ENCODE peak calls at places on chromosomes 12 and 14, in eight cellular contexts. R is GM12865, W is bronchial epithelial cell, G is SK-N-SH, O is PC-3, C is kidney, I is PC-9, D is upper lobe of right lung. M is an unnamed sample.

GRCh38 chr12:19894049-19894448 is 454.8 kb downstream of the AEBP2 start:
- DNase-seq in R (peak; percentile 38), W (peak; percentile 35), G (no peak), O (peak; percentile 6), C (no peak), I (no peak), D (no peak), M (no peak)

GRCh38 chr14:27025648-27026047 is 427.8 kb upstream of the NOVA1 start:
- DNase-seq in R (no peak), W (no peak), G (no peak), O (no peak), C (no peak), I (no peak), D (no peak), M (no peak)

GRCh38 chr12:124592481-124593160 is 25.2 kb upstream of the NCOR2 start:
- DNase-seq in R (no peak), W (no peak), G (no peak), O (no peak), C (peak; percentile 66), I (no peak), D (no peak), M (no peak)

GRCh38 chr14:96588410-96589249 is 86.4 kb downstream of the PAPOLA start:
- DNase-seq in R (no peak), W (no peak), G (no peak), O (no peak), C (no peak), I (no peak), D (peak; percentile 25), M (no peak)

GRCh38 chr14:49598182-49598478 is 610 bp upstream of the LRR1 start:
- DNase-seq in R (no peak), W (no peak), G (peak; percentile 56), O (no peak), C (no peak), I (no peak), D (no peak), M (no peak)

GRCh38 chr12:114799574-114800487 is 115.9 kb upstream of the TBX3 start:
- DNase-seq in R (no peak), W (no peak), G (no peak), O (no peak), C (peak; percentile 86), I (no peak), D (peak; percentile 68), M (no peak)

GRCh38 chr12:84637926-84638325 is 274.7 kb downstream of the SLC6A15 start:
- DNase-seq in R (no peak), W (no peak), G (no peak), O (no peak), C (no peak), I (no peak), D (no peak), M (no peak)

GRCh38 chr12:49294804-49295086 is 202 bp upstream of the PRPH start:
- DNase-seq in R (no peak), W (no peak), G (peak; percentile 23), O (no peak), C (no peak), I (no peak), D (no peak), M (no peak)

GRCh38 chr12:45214739-45215418 is 1.0 kb upstream of the ANO6 start:
- DNase-seq in R (peak; percentile 43), W (peak; percentile 20), G (no peak), O (no peak), C (no peak), I (no peak), D (no peak), M (no peak)

GRCh38 chr12:12081836-12082497 is 11.2 kb downstream of the BCL2L14 start:
- DNase-seq in R (peak; percentile 48), W (peak; percentile 25), G (peak; percentile 67), O (peak; percentile 52), C (no peak), I (peak; percentile 40), D (no peak), M (no peak)

GRCh38 chr12:106942775-106943174 is 12.9 kb upstream of the TMEM263 start:
- DNase-seq in R (no peak), W (no peak), G (no peak), O (no peak), C (no peak), I (no peak), D (no peak), M (no peak)

GRCh38 chr14:105030836-105031396 is 10.0 kb upstream of the CDCA4 start:
- DNase-seq in R (no peak), W (no peak), G (no peak), O (no peak), C (no peak), I (no peak), D (no peak), M (peak; percentile 28)

GRCh38 chr12:84763112-84763511 is 149.5 kb downstream of the SLC6A15 start:
- DNase-seq in R (no peak), W (no peak), G (no peak), O (no peak), C (no peak), I (no peak), D (no peak), M (no peak)

GRCh38 chr12:8912910-8913309 is 1.4 kb upstream of the PHC1 start:
- DNase-seq in R (peak; percentile 26), W (peak; percentile 62), G (peak; percentile 41), O (peak; percentile 56), C (no peak), I (peak; percentile 87), D (no peak), M (no peak)

GRCh38 chr12:124464062-124464461 is 103.3 kb downstream of the NCOR2 start:
- DNase-seq in R (no peak), W (no peak), G (no peak), O (no peak), C (peak; percentile 80), I (no peak), D (no peak), M (peak; percentile 50)

GRCh38 chr14:36028218-36028617 is 148.3 kb downstream of the PTCSC3 start:
- DNase-seq in R (peak; percentile 44), W (no peak), G (no peak), O (peak; percentile 28), C (no peak), I (no peak), D (no peak), M (no peak)

GRCh38 chr12:53241623-53242412 is 9.8 kb upstream of the RARG start:
- DNase-seq in R (no peak), W (no peak), G (no peak), O (no peak), C (no peak), I (no peak), D (no peak), M (no peak)

GRCh38 chr12:12803186-12803585 is 10.0 kb upstream of the DDX47 start:
- DNase-seq in R (peak; percentile 81), W (peak; percentile 99), G (peak; percentile 27), O (peak; percentile 95), C (peak; percentile 93), I (peak; percentile 100), D (peak; percentile 81), M (no peak)

GRCh38 chr14:68507544-68508081 is 285.3 kb downstream of the ZFP36L1 start:
- DNase-seq in R (no peak), W (no peak), G (no peak), O (no peak), C (no peak), I (no peak), D (no peak), M (no peak)

DNA sequence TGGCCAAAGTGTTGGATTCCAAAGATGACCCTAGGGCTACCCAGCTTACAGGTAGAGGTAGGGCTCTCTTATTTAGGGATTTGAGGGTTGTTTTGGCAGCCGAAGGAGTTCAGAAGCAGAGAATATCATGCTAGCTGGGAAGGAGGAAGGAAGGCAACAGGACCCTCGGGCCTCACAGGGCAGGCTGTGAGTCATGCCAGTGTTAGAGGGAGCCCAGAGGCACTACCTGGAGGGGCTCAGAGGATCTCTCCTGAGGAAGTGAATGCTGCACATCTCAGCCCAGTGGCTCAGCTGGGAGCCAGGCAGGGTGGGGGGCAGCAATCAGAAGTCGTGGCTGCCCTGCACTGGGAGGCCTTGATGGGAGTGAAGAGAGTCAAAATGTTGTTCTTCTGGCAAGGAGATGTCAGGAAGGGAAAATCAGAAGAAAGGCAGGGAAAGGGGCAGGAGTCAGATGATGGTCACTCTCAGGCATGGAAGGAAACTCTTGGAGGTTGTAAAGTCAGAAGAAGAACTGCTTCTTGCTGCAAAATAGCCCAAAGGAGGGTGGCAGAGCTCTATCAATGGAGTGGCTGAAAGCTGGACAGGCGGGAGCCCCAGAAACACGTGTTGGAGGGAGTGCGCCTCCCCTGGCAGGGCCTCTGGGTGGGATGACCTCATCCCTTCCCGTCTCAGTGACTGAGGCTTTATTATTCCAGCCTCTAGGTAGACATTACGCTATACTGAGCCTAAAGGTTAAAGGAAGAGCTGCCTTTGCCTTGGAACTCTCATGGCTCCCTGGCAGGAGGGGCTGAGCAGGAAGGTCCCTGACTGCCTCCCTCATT is 141.3 kb downstream of the SMOC1 start:
- DNase-seq in R (no peak), W (no peak), G (no peak), O (no peak), C (no peak), I (no peak), D (no peak), M (no peak)
- TF ChIP-seq CTCF in R (no peak), W (no peak), G (no peak), O (no peak), C (no peak), I (no peak), D (no peak), M (no peak)

GRCh38 chr14:23360496-23360895 is 4.5 kb downstream of the EFS start:
- DNase-seq in R (no peak), W (no peak), G (peak; percentile 63), O (no peak), C (no peak), I (no peak), D (no peak), M (no peak)
- TF ChIP-seq CTCF in R (no peak), W (peak; percentile 18), G (no peak), O (peak; percentile 32), C (no peak), I (no peak), D (no peak), M (peak; percentile 31)

DNA sequence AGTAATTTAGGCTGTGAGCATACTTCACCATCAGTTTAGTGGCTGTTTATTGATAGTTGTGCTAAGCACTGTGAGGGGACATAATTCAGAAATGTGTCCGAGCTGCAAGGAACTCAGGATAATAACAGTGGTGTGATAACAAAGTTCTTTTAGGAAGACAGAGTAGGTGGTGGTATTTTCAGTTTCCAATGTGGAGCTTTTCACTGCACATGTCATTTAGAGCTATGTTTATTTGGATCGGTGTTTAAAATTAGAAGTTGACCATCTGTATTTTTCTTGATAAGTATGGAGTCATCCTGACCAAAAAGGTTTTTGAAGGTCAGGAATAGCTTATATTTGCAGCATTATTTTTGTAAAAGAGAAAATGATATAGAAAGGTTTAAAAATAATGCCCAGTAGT is 443.5 kb downstream of the TMTC2 start:
- DNase-seq in R (no peak), W (no peak), G (no peak), O (no peak), C (no peak), I (no peak), D (no peak), M (no peak)
- TF ChIP-seq CTCF in R (no peak), W (no peak), G (no peak), O (no peak), C (no peak), I (no peak), D (no peak), M (no peak)

GRCh38 chr12:50888666-50889065 is 45.9 kb downstream of the TMPRSS12 start:
- DNase-seq in R (no peak), W (no peak), G (no peak), O (no peak), C (no peak), I (no peak), D (no peak), M (no peak)

GRCh38 chr12:50894216-50894615 is 51.5 kb downstream of the TMPRSS12 start:
- DNase-seq in R (no peak), W (no peak), G (no peak), O (no peak), C (no peak), I (no peak), D (no peak), M (no peak)
- TF ChIP-seq CTCF in R (no peak), W (no peak), G (no peak), O (no peak), C (no peak), I (no peak), D (no peak), M (no peak)

M was measured in chondrocyte.